ENCODE peak calls at places on chromosomes 6 and 20, in nine cellular contexts. H is activated naive CD8-positive, alpha-beta T cell treated with anti-CD3 and anti-CD28 coated beads, Interleukin-2, amount 50 U/mL, for 24 hours; I is BJ; V is progenitor cell of endocrine pancreas; U is astrocyte; E is lower lobe of right lung; Z is mucosa of gallbladder; G is MCF 10A; J is gastrocnemius medialis. N is an unnamed sample.

GRCh38 chr20:34582911-34583310 is 24.4 kb downstream of the MAP1LC3A start:
- DNase-seq in J (no peak), H (no peak), I (no peak), E (no peak), V (no peak), G (no peak), Z (no peak), U (peak; percentile 34), N (peak; percentile 25)

GRCh38 chr6:36136551-36136950 is 6.2 kb downstream of the MAPK13 start:
- DNase-seq in J (no peak), G (no peak), U (no peak), H (no peak), E (no peak), V (no peak), Z (no peak), I (no peak), N (no peak)

GRCh38 chr6:37954791-37955190 is 135.3 kb downstream of the ZFAND3 start:
- DNase-seq in E (no peak), H (no peak), V (no peak), I (no peak), G (no peak), J (no peak), U (no peak), Z (no peak), N (no peak)

GRCh38 chr6:13615802-13616140 is 636 bp downstream of the NOL7 start:
- DNase-seq in V (no peak), G (peak; percentile 51), J (peak; percentile 38), U (peak; percentile 35), H (peak; percentile 67), Z (peak; percentile 38), I (no peak), E (peak; percentile 72), N (no peak)

GRCh38 chr6:71072508-71072907 is 115.6 kb upstream of the B3GAT2 start:
- DNase-seq in V (no peak), H (no peak), U (peak; percentile 36), Z (no peak), I (no peak), J (no peak), G (peak; percentile 5), E (no peak), N (peak; percentile 42)

GRCh38 chr20:266213-266603 is 8.7 kb downstream of the DEFB132 start:
- DNase-seq in V (no peak), H (no peak), E (no peak), U (no peak), I (no peak), J (no peak), Z (no peak), G (no peak), N (no peak)

GRCh38 chr20:7285918-7286556 is 518.6 kb downstream of the BMP2 start:
- DNase-seq in Z (peak; percentile 84), E (peak; percentile 62), G (peak; percentile 88), U (peak; percentile 62), V (peak; percentile 66), I (peak; percentile 7), J (peak; percentile 52), H (peak; percentile 21), N (peak; percentile 72)

GRCh38 chr6:46684771-46685170 is 2.9 kb upstream of the TDRD6 start:
- DNase-seq in I (peak; percentile 12), Z (no peak), J (no peak), E (no peak), U (peak; percentile 83), G (no peak), H (no peak), V (no peak), N (peak; percentile 87)

GRCh38 chr20:58986286-58986967 is 5.4 kb downstream of the NELFCD start:
- DNase-seq in G (no peak), Z (no peak), I (no peak), H (no peak), U (no peak), V (no peak), E (no peak), J (no peak), N (no peak)

GRCh38 chr6:17589402-17590116 is 10.5 kb upstream of the FAM8A1 start:
- DNase-seq in Z (peak; percentile 66), V (no peak), G (peak; percentile 74), J (no peak), H (no peak), I (peak; percentile 33), U (peak; percentile 96), E (no peak), N (peak; percentile 97)

GRCh38 chr6:37061157-37061804 is 55.8 kb downstream of the FGD2 start:
- DNase-seq in I (no peak), U (no peak), V (no peak), Z (peak; percentile 63), G (no peak), J (peak; percentile 95), E (no peak), H (no peak), N (no peak)

GRCh38 chr20:50588034-50588736 is 78.0 kb downstream of the PTPN1 start:
- DNase-seq in H (peak; percentile 87), Z (peak; percentile 74), J (peak; percentile 74), E (peak; percentile 84), U (no peak), I (no peak), G (peak; percentile 81), V (peak; percentile 57), N (peak; percentile 59)

GRCh38 chr6:10205120-10205519 is 209.8 kb downstream of the TFAP2A start:
- DNase-seq in U (no peak), H (no peak), J (no peak), G (peak; percentile 4), V (no peak), E (no peak), I (no peak), Z (no peak), N (no peak)

GRCh38 chr6:18343741-18344140 is 43.4 kb upstream of the RNF144B start:
- DNase-seq in U (peak; percentile 76), I (no peak), E (no peak), Z (no peak), G (peak; percentile 47), J (no peak), H (no peak), V (no peak), N (peak; percentile 85)

GRCh38 chr6:391559-392440 is at the start of gene IRF4:
- DNase-seq in J (no peak), I (no peak), Z (no peak), V (no peak), H (peak; percentile 80), E (no peak), U (no peak), G (no peak), N (no peak)

GRCh38 chr6:135592276-135592675 is 94.7 kb upstream of the AHI1 start:
- DNase-seq in U (peak; percentile 63), I (no peak), Z (no peak), V (no peak), E (no peak), G (no peak), J (no peak), H (no peak), N (no peak)

GRCh38 chr6:64815718-64816117 is 891.3 kb downstream of the EYS start:
- DNase-seq in E (no peak), H (no peak), V (no peak), Z (no peak), I (no peak), J (no peak), U (no peak), G (peak; percentile 4), N (peak; percentile 42)

GRCh38 chr20:31602779-31603441 is 2.2 kb upstream of the ID1 start:
- DNase-seq in H (peak; percentile 34), V (no peak), E (no peak), G (peak; percentile 90), I (no peak), U (peak; percentile 90), Z (no peak), J (peak; percentile 58), N (peak; percentile 76)

N was measured in fibroblast of lung.